ENCODE peak calls at places on chromosomes 1 and 21, in nine cellular contexts. One of them, this sample, is unnamed.

GRCh38 chr1:153526132-153526543 is 9.7 kb downstream of the S100A6 start:
- DNase-seq in WERI-Rb-1: no peak
- DNase-seq in AG10803: no peak
- DNase-seq in neural crest cell: no peak
- DNase-seq in colonic mucosa: peak; percentile 38
- DNase-seq in GM10248: no peak
- DNase-seq in cardiac muscle cell: no peak
- DNase-seq in mesothelial cell of epicardium: no peak
- DNase-seq in psoas muscle: peak; percentile 39
- DNase-seq in this sample: no peak

GRCh38 chr1:63454269-63454668 is 68.8 kb downstream of the ITGB3BP start:
- DNase-seq in psoas muscle: no peak
- DNase-seq in colonic mucosa: no peak
- DNase-seq in mesothelial cell of epicardium: no peak
- DNase-seq in AG10803: peak; percentile 45
- DNase-seq in cardiac muscle cell: no peak
- DNase-seq in GM10248: no peak
- DNase-seq in WERI-Rb-1: no peak
- DNase-seq in neural crest cell: no peak
- DNase-seq in this sample: peak; percentile 19

GRCh38 chr1:33846861-33847260 is 17.0 kb upstream of the HMGB4 start:
- DNase-seq in colonic mucosa: no peak
- DNase-seq in psoas muscle: no peak
- DNase-seq in neural crest cell: no peak
- DNase-seq in AG10803: no peak
- DNase-seq in GM10248: no peak
- DNase-seq in cardiac muscle cell: no peak
- DNase-seq in mesothelial cell of epicardium: no peak
- DNase-seq in WERI-Rb-1: no peak
- DNase-seq in this sample: no peak

GRCh38 chr21:29168874-29169273 is 38.4 kb downstream of the MAP3K7CL start:
- DNase-seq in AG10803: no peak
- DNase-seq in WERI-Rb-1: no peak
- DNase-seq in mesothelial cell of epicardium: no peak
- DNase-seq in cardiac muscle cell: no peak
- DNase-seq in neural crest cell: no peak
- DNase-seq in colonic mucosa: no peak
- DNase-seq in GM10248: no peak
- DNase-seq in psoas muscle: no peak
- DNase-seq in this sample: no peak

GRCh38 chr1:9689011-9689706 is 37.6 kb downstream of the PIK3CD start:
- DNase-seq in WERI-Rb-1: peak; percentile 85
- DNase-seq in psoas muscle: peak; percentile 87
- DNase-seq in colonic mucosa: peak; percentile 89
- DNase-seq in neural crest cell: peak; percentile 71
- DNase-seq in mesothelial cell of epicardium: peak; percentile 83
- DNase-seq in GM10248: peak; percentile 93
- DNase-seq in cardiac muscle cell: peak; percentile 91
- DNase-seq in AG10803: peak; percentile 69
- DNase-seq in this sample: peak; percentile 58

GRCh38 chr1:38268226-38268625 is 221.6 kb upstream of the POU3F1 start:
- DNase-seq in psoas muscle: peak; percentile 12
- DNase-seq in mesothelial cell of epicardium: no peak
- DNase-seq in WERI-Rb-1: no peak
- DNase-seq in AG10803: no peak
- DNase-seq in GM10248: no peak
- DNase-seq in neural crest cell: no peak
- DNase-seq in colonic mucosa: no peak
- DNase-seq in cardiac muscle cell: no peak
- DNase-seq in this sample: no peak

GRCh38 chr1:77686784-77687518 is 4.5 kb upstream of the ZZZ3 start:
- DNase-seq in mesothelial cell of epicardium: no peak
- DNase-seq in WERI-Rb-1: peak; percentile 18
- DNase-seq in cardiac muscle cell: no peak
- DNase-seq in neural crest cell: no peak
- DNase-seq in AG10803: no peak
- DNase-seq in psoas muscle: no peak
- DNase-seq in colonic mucosa: no peak
- DNase-seq in GM10248: no peak
- DNase-seq in this sample: no peak

GRCh38 chr1:112983540-112984131 is 27.6 kb upstream of the SLC16A1 start:
- DNase-seq in AG10803: no peak
- DNase-seq in neural crest cell: no peak
- DNase-seq in mesothelial cell of epicardium: no peak
- DNase-seq in colonic mucosa: no peak
- DNase-seq in psoas muscle: no peak
- DNase-seq in GM10248: no peak
- DNase-seq in cardiac muscle cell: no peak
- DNase-seq in WERI-Rb-1: no peak
- DNase-seq in this sample: no peak

GRCh38 chr1:245094092-245094491 is 60.7 kb upstream of the KIF26B start:
- DNase-seq in mesothelial cell of epicardium: no peak
- DNase-seq in colonic mucosa: no peak
- DNase-seq in neural crest cell: no peak
- DNase-seq in psoas muscle: no peak
- DNase-seq in cardiac muscle cell: no peak
- DNase-seq in WERI-Rb-1: peak; percentile 22
- DNase-seq in AG10803: no peak
- DNase-seq in GM10248: no peak
- DNase-seq in this sample: no peak

GRCh38 chr1:63294797-63295594 is 27.4 kb upstream of the FOXD3 start:
- DNase-seq in mesothelial cell of epicardium: no peak
- DNase-seq in colonic mucosa: no peak
- DNase-seq in GM10248: no peak
- DNase-seq in WERI-Rb-1: no peak
- DNase-seq in neural crest cell: no peak
- DNase-seq in AG10803: no peak
- DNase-seq in cardiac muscle cell: no peak
- DNase-seq in psoas muscle: no peak
- DNase-seq in this sample: no peak

GRCh38 chr21:38261851-38262250 is 5.1 kb downstream of the KCNJ15 start:
- DNase-seq in cardiac muscle cell: no peak
- DNase-seq in colonic mucosa: no peak
- DNase-seq in neural crest cell: no peak
- DNase-seq in mesothelial cell of epicardium: no peak
- DNase-seq in GM10248: no peak
- DNase-seq in psoas muscle: no peak
- DNase-seq in AG10803: peak; percentile 49
- DNase-seq in WERI-Rb-1: no peak
- DNase-seq in this sample: no peak

GRCh38 chr1:109273570-109274288 is 9.2 kb downstream of the PSRC1 start:
- DNase-seq in colonic mucosa: no peak
- DNase-seq in AG10803: no peak
- DNase-seq in neural crest cell: no peak
- DNase-seq in cardiac muscle cell: no peak
- DNase-seq in mesothelial cell of epicardium: no peak
- DNase-seq in psoas muscle: peak; percentile 53
- DNase-seq in GM10248: no peak
- DNase-seq in WERI-Rb-1: no peak
- DNase-seq in this sample: no peak

GRCh38 chr1:55329091-55329490 is 113.9 kb upstream of the USP24 start:
- DNase-seq in cardiac muscle cell: no peak
- DNase-seq in WERI-Rb-1: no peak
- DNase-seq in psoas muscle: peak; percentile 57
- DNase-seq in colonic mucosa: no peak
- DNase-seq in AG10803: no peak
- DNase-seq in neural crest cell: no peak
- DNase-seq in mesothelial cell of epicardium: no peak
- DNase-seq in GM10248: no peak
- DNase-seq in this sample: no peak

GRCh38 chr1:161200992-161201827 is 957 bp upstream of the NDUFS2 start:
- DNase-seq in WERI-Rb-1: no peak
- DNase-seq in GM10248: no peak
- DNase-seq in neural crest cell: peak; percentile 48
- DNase-seq in psoas muscle: peak; percentile 76
- DNase-seq in AG10803: peak; percentile 85
- DNase-seq in cardiac muscle cell: no peak
- DNase-seq in mesothelial cell of epicardium: no peak
- DNase-seq in colonic mucosa: peak; percentile 45
- DNase-seq in this sample: peak; percentile 44

GRCh38 chr1:39378377-39378776 is 113.1 kb upstream of the BMP8A start:
- DNase-seq in psoas muscle: no peak
- DNase-seq in neural crest cell: no peak
- DNase-seq in cardiac muscle cell: peak; percentile 18
- DNase-seq in mesothelial cell of epicardium: no peak
- DNase-seq in colonic mucosa: peak; percentile 52
- DNase-seq in GM10248: peak; percentile 20
- DNase-seq in WERI-Rb-1: peak; percentile 23
- DNase-seq in AG10803: no peak
- DNase-seq in this sample: no peak

GRCh38 chr1:152252157-152252556 is 28.2 kb upstream of the HRNR start:
- DNase-seq in neural crest cell: no peak
- DNase-seq in colonic mucosa: no peak
- DNase-seq in WERI-Rb-1: no peak
- DNase-seq in AG10803: peak; percentile 19
- DNase-seq in mesothelial cell of epicardium: no peak
- DNase-seq in cardiac muscle cell: no peak
- DNase-seq in GM10248: no peak
- DNase-seq in psoas muscle: no peak
- DNase-seq in this sample: peak; percentile 19

GRCh38 chr21:29817450-29817849 is 122.3 kb downstream of the GRIK1 start:
- DNase-seq in colonic mucosa: no peak
- DNase-seq in WERI-Rb-1: no peak
- DNase-seq in mesothelial cell of epicardium: no peak
- DNase-seq in psoas muscle: no peak
- DNase-seq in neural crest cell: no peak
- DNase-seq in AG10803: no peak
- DNase-seq in cardiac muscle cell: no peak
- DNase-seq in GM10248: no peak
- DNase-seq in this sample: no peak

GRCh38 chr1:84862810-84863251 is 30.2 kb downstream of the LPAR3 start:
- DNase-seq in GM10248: peak; percentile 68
- DNase-seq in colonic mucosa: no peak
- DNase-seq in AG10803: no peak
- DNase-seq in WERI-Rb-1: no peak
- DNase-seq in neural crest cell: no peak
- DNase-seq in mesothelial cell of epicardium: no peak
- DNase-seq in psoas muscle: no peak
- DNase-seq in cardiac muscle cell: no peak
- DNase-seq in this sample: no peak

GRCh38 chr1:38418195-38419030 is 371.8 kb upstream of the POU3F1 start:
- DNase-seq in AG10803: no peak
- DNase-seq in neural crest cell: no peak
- DNase-seq in WERI-Rb-1: no peak
- DNase-seq in cardiac muscle cell: no peak
- DNase-seq in mesothelial cell of epicardium: no peak
- DNase-seq in colonic mucosa: no peak
- DNase-seq in psoas muscle: no peak
- DNase-seq in GM10248: no peak
- DNase-seq in this sample: no peak

GRCh38 chr1:12180315-12180714 is 13.5 kb downstream of the TNFRSF1B start:
- DNase-seq in WERI-Rb-1: no peak
- DNase-seq in AG10803: no peak
- DNase-seq in cardiac muscle cell: no peak
- DNase-seq in neural crest cell: no peak
- DNase-seq in colonic mucosa: peak; percentile 50
- DNase-seq in GM10248: no peak
- DNase-seq in mesothelial cell of epicardium: no peak
- DNase-seq in psoas muscle: peak; percentile 75
- DNase-seq in this sample: no peak

DNA sequence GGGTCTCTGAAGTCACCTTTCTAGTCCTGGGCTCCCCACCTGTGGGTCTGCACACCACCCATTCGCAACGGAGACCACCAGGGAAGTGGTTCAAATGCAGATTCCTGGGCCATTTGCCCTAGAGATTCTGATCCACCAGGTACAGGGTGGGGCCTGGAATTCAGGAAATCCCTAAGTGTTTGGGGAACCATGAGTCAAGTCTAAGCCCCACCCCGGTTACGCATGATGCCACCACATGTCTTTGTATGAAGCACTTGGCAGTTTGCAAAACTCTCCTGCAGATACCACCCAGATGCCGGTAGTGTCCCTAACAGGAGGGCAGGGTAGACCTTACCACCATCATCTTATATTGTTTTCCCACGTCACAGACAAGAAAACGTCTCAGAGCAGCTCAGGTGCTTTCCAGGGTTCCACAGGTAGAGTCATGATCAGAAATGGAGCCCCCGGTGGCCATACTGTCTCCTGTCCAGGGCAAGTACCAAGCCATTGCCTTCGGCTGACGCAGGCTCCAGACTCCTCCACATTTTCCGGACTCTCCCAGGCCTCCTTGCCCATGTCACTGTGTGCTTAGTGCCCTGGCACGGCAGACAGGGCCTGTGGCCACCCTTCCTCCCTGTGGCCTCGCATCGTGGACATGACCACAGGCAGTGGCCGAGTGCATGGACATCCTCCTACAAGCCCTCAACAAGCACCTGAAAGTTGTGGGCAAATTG is 89.2 kb upstream of the TMEM51 start:
- DNase-seq in mesothelial cell of epicardium: no peak
- DNase-seq in cardiac muscle cell: no peak
- DNase-seq in WERI-Rb-1: no peak
- DNase-seq in neural crest cell: no peak
- DNase-seq in AG10803: no peak
- DNase-seq in colonic mucosa: no peak
- DNase-seq in psoas muscle: no peak
- DNase-seq in GM10248: no peak
- DNase-seq in this sample: no peak
- TF ChIP-seq CTCF in mesothelial cell of epicardium: no peak
- TF ChIP-seq CTCF in cardiac muscle cell: no peak
- TF ChIP-seq CTCF in WERI-Rb-1: peak; percentile 59
- TF ChIP-seq CTCF in neural crest cell: peak; percentile 12
- TF ChIP-seq CTCF in AG10803: no peak
- TF ChIP-seq CTCF in colonic mucosa: no peak
- TF ChIP-seq CTCF in psoas muscle: no peak
- TF ChIP-seq CTCF in GM10248: no peak
- TF ChIP-seq CTCF in this sample: no peak

GRCh38 chr1:56688522-56689026 is 43.5 kb downstream of the PRKAA2 start:
- DNase-seq in mesothelial cell of epicardium: no peak
- DNase-seq in cardiac muscle cell: no peak
- DNase-seq in colonic mucosa: no peak
- DNase-seq in neural crest cell: no peak
- DNase-seq in AG10803: peak; percentile 37
- DNase-seq in psoas muscle: no peak
- DNase-seq in WERI-Rb-1: no peak
- DNase-seq in GM10248: peak; percentile 16
- DNase-seq in this sample: peak; percentile 57
- TF ChIP-seq CTCF in mesothelial cell of epicardium: no peak
- TF ChIP-seq CTCF in cardiac muscle cell: no peak
- TF ChIP-seq CTCF in colonic mucosa: no peak
- TF ChIP-seq CTCF in neural crest cell: no peak
- TF ChIP-seq CTCF in AG10803: no peak
- TF ChIP-seq CTCF in psoas muscle: no peak
- TF ChIP-seq CTCF in WERI-Rb-1: no peak
- TF ChIP-seq CTCF in GM10248: no peak
- TF ChIP-seq CTCF in this sample: no peak

GRCh38 chr1:240190881-240191385 is 99.2 kb downstream of the FMN2 start:
- DNase-seq in colonic mucosa: no peak
- DNase-seq in WERI-Rb-1: no peak
- DNase-seq in neural crest cell: no peak
- DNase-seq in cardiac muscle cell: peak; percentile 73
- DNase-seq in mesothelial cell of epicardium: no peak
- DNase-seq in GM10248: no peak
- DNase-seq in psoas muscle: no peak
- DNase-seq in AG10803: peak; percentile 98
- DNase-seq in this sample: peak; percentile 95
- TF ChIP-seq CTCF in colonic mucosa: no peak
- TF ChIP-seq CTCF in WERI-Rb-1: no peak
- TF ChIP-seq CTCF in neural crest cell: peak; percentile 69
- TF ChIP-seq CTCF in cardiac muscle cell: peak; percentile 49
- TF ChIP-seq CTCF in mesothelial cell of epicardium: no peak
- TF ChIP-seq CTCF in GM10248: peak; percentile 23
- TF ChIP-seq CTCF in psoas muscle: peak; percentile 9
- TF ChIP-seq CTCF in AG10803: peak; percentile 82
- TF ChIP-seq CTCF in this sample: peak; percentile 80

GRCh38 chr1:101317590-101317989 is 80.8 kb downstream of the S1PR1 start:
- DNase-seq in mesothelial cell of epicardium: no peak
- DNase-seq in AG10803: no peak
- DNase-seq in WERI-Rb-1: no peak
- DNase-seq in colonic mucosa: no peak
- DNase-seq in cardiac muscle cell: no peak
- DNase-seq in GM10248: no peak
- DNase-seq in psoas muscle: no peak
- DNase-seq in neural crest cell: no peak
- DNase-seq in this sample: no peak
- TF ChIP-seq CTCF in mesothelial cell of epicardium: no peak
- TF ChIP-seq CTCF in AG10803: no peak
- TF ChIP-seq CTCF in WERI-Rb-1: peak; percentile 5
- TF ChIP-seq CTCF in colonic mucosa: no peak
- TF ChIP-seq CTCF in cardiac muscle cell: no peak
- TF ChIP-seq CTCF in GM10248: peak; percentile 13
- TF ChIP-seq CTCF in psoas muscle: no peak
- TF ChIP-seq CTCF in neural crest cell: no peak
- TF ChIP-seq CTCF in this sample: peak; percentile 49